ENCODE peak calls at places on chromosomes 2 and 18, in four cellular contexts. Z, M, T and R are unnamed samples.

GRCh38 chr2:189639003-189639609 is 22.2 kb upstream of the ASNSD1 start:
- DNase-seq in Z (no peak), M (no peak), T (no peak), R (no peak)

GRCh38 chr2:217150236-217150635 is 290.4 kb upstream of the TNP1 start:
- DNase-seq in Z (no peak), M (no peak), T (no peak), R (no peak)

GRCh38 chr2:176151199-176152099 is at the start of gene HOXD4:
- DNase-seq in Z (no peak), M (no peak), T (no peak), R (no peak)

GRCh38 chr2:68156419-68156818 is 1.3 kb upstream of the PNO1 start:
- DNase-seq in Z (no peak), M (no peak), T (no peak), R (no peak)

GRCh38 chr2:224022474-224022873 is 16.6 kb downstream of the SERPINE2 start:
- DNase-seq in Z (no peak), M (no peak), T (no peak), R (no peak)

GRCh38 chr2:189512879-189513278 is 67.7 kb downstream of the SLC40A1 start:
- DNase-seq in Z (no peak), M (no peak), T (no peak), R (no peak)

GRCh38 chr18:34280653-34281052 is 55.9 kb upstream of the NOL4 start:
- DNase-seq in Z (no peak), M (no peak), T (no peak), R (no peak)

GRCh38 chr2:10185046-10185445 is 62.5 kb downstream of the RRM2 start:
- DNase-seq in Z (no peak), M (peak), T (no peak), R (no peak)

GRCh38 chr2:112869258-112869842 is 32.8 kb upstream of the IL1B start:
- DNase-seq in Z (peak), M (no peak), T (no peak), R (peak)

GRCh38 chr2:23065936-23066335 is 319.0 kb upstream of the KLHL29 start:
- DNase-seq in Z (no peak), M (no peak), T (no peak), R (no peak)

GRCh38 chr2:183243760-183244159 is 119.5 kb downstream of the NUP35 start:
- DNase-seq in Z (no peak), M (no peak), T (no peak), R (no peak)

GRCh38 chr2:113840463-113840975 is 49.4 kb upstream of the ACTR3 start:
- DNase-seq in Z (no peak), M (no peak), T (no peak), R (no peak)

GRCh38 chr2:172405673-172406072 is 21.7 kb upstream of the ITGA6 start:
- DNase-seq in Z (no peak), M (no peak), T (no peak), R (no peak)